ENCODE peak calls at places on chromosomes 12 and 14, in nine cellular contexts. A is transverse colon; G is ovary; I is CD4-positive, CD25-positive, alpha-beta regulatory T cell; R is tibial nerve; E is MM.1S; S is GM23338; L is CD8-positive, alpha-beta T cell; W is heart left ventricle. T is an unnamed sample. For H3K4me1 and H3K36me3, the result is how much of the 10 kb centered on the place peaks cover.

GRCh38 chr12:69641546-69641945 is 30.8 kb upstream of the LRRC10 start:
- DNase-seq in S (no peak), R (no peak), G (no peak), W (no peak), I (no peak), A (no peak), L (no peak), E (no peak), T (no peak)

GRCh38 chr12:131028587-131029338 is 75.1 kb downstream of the ADGRD1 start:
- DNase-seq in G (no peak), E (no peak), S (no peak), W (no peak), A (peak), L (no peak), R (no peak), I (no peak), T (no peak)

GRCh38 chr14:91985008-91985407 is 37.5 kb upstream of the FBLN5 start:
- DNase-seq in W (no peak), L (no peak), I (no peak), A (no peak), G (no peak), S (no peak), R (no peak), E (no peak), T (no peak)

GRCh38 chr14:76877871-76878270 is 51.7 kb downstream of the LRRC74A start:
- DNase-seq in S (no peak), L (no peak), A (no peak), G (no peak), R (no peak), I (no peak), W (no peak), E (no peak), T (no peak)

GRCh38 chr14:100802766-100803693 is 22.9 kb upstream of the MEG3 start:
- DNase-seq in G (no peak), I (no peak), W (no peak), A (no peak), E (no peak), R (no peak), L (no peak), S (no peak), T (no peak)

GRCh38 chr12:26188132-26188531 is 7.2 kb upstream of the SSPN start:
- DNase-seq in W (no peak), A (no peak), S (no peak), E (no peak), L (no peak), G (no peak), R (no peak), I (no peak), T (no peak)

GRCh38 chr12:98373982-98374381 is 141.4 kb upstream of the TMPO start:
- DNase-seq in E (no peak), S (peak), A (no peak), G (no peak), I (no peak), W (no peak), L (no peak), R (no peak), T (no peak)

GRCh38 chr14:83171761-83172160 is 1638.1 kb upstream of the SEL1L start:
- DNase-seq in L (no peak), W (no peak), I (no peak), A (no peak), E (no peak), G (no peak), S (no peak), R (no peak), T (no peak)

GRCh38 chr12:501722-502447 is 42.1 kb downstream of the B4GALNT3 start:
- DNase-seq in R (no peak), E (no peak), L (no peak), W (peak), S (no peak), I (no peak), A (no peak), G (no peak), T (no peak)

DNA sequence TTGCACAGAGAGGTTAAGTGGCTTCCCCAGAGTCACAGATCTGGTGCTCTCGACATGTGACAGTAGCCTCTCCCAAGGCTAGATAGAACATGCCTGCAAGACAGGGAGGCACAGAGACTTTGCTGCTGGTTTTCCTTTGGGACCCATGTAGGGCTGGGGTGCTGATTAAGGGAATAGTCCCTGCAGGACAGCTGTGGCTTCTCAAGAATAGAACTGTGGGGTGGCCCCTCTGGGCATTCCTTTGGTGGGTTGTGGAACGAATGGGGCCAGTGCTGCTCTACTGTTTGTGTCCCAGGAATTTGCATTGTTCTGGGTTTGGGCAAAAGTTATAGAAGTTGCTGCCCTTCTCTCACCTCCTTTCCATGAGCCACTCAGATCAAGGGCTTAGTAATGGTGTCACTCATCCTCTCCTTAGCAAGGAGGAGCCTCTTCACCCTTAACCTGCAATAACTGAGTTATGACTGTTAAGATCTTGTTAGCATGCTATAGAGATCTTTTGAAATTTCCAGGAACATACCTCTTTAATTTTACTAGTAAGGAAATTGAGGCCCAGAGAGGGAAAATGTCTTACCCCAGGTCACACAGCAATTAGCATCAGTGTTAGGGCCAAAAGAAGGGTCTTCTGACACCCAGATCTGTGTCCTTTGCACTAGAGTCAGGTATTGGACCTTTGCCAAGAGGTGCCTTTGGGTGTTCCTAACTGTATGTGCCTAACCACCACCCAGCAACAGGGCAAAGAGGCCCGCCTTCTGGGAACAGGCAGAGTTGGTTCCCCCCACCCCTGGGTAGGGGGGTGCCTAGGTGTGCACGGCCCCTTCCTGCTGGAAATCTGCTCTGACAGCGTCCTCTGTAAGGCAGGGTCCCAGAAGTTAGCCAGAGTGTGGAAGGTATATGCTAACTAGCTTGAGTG is 31.4 kb downstream of the CD9 start:
- DNase-seq in G (no peak), W (no peak), I (no peak), R (no peak), A (no peak), E (no peak), L (no peak), S (no peak), T (no peak)
- H3K4me1 ChIP-seq in G (under half), W (half or more), I (under half), R (half or more), A (half or more), E (under half), L (under half), S (under half), T (half or more)

GRCh38 chr14:61747342-61747741 is 14.9 kb upstream of the SNAPC1 start:
- DNase-seq in R (no peak), S (no peak), A (no peak), W (no peak), E (no peak), G (no peak), I (no peak), L (no peak), T (no peak)
- H3K36me3 ChIP-seq in R (under half), S (under half), A (under half), W (under half), E (under half), G (under half), I (under half), L (under half), T (under half)

GRCh38 chr14:59355101-59355500 is 110.1 kb downstream of the GPR135 start:
- DNase-seq in E (no peak), W (no peak), A (no peak), L (no peak), I (no peak), R (no peak), G (no peak), S (no peak), T (no peak)

GRCh38 chr14:59356298-59356697 is 108.9 kb downstream of the GPR135 start:
- DNase-seq in W (no peak), G (no peak), R (no peak), E (peak), L (no peak), I (no peak), A (no peak), S (no peak), T (no peak)

GRCh38 chr14:59352951-59353350 is 112.2 kb downstream of the GPR135 start:
- DNase-seq in R (no peak), A (no peak), E (no peak), L (no peak), S (no peak), I (no peak), W (no peak), G (no peak), T (no peak)

GRCh38 chr14:59356783-59357182 is 108.4 kb downstream of the GPR135 start:
- DNase-seq in S (no peak), E (no peak), L (no peak), R (no peak), I (no peak), W (no peak), A (no peak), G (no peak), T (no peak)

DNA sequence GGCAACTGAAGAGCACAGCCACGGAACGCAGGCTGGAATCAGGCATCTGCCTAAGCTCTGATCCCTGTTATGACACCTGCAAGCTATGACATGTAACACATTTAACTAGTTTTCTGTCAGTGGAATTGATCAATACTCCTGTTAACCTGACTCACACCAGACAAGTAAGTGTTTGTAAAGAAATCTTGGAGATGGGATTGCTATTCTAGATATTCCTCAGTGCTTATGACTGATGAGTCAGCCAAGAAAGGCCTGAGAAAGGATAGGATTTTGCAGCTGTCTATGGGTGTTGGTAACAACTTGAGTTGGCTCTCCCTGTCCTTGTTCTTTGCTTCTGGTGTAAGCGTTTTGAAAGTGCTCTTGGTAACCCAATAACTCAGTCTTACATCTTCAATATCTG is 110.5 kb downstream of the GPR135 start:
- DNase-seq in I (no peak), G (no peak), L (no peak), W (no peak), A (no peak), R (no peak), E (no peak), S (no peak), T (no peak)
- H3K4me1 ChIP-seq in I (under half), G (under half), L (under half), W (under half), A (under half), R (under half), E (under half), S (under half), T (under half)

GRCh38 chr14:61739133-61739532 is 23.1 kb upstream of the SNAPC1 start:
- DNase-seq in I (no peak), S (no peak), L (no peak), R (no peak), G (no peak), W (no peak), A (no peak), E (no peak), T (no peak)

GRCh38 chr14:61742383-61742782 is 19.8 kb upstream of the SNAPC1 start:
- DNase-seq in I (no peak), A (no peak), R (no peak), L (no peak), W (no peak), E (no peak), G (no peak), S (no peak), T (no peak)

GRCh38 chr14:61736751-61737150 is 25.5 kb upstream of the SNAPC1 start:
- DNase-seq in E (no peak), G (no peak), A (no peak), L (no peak), W (no peak), S (no peak), R (no peak), I (no peak), T (no peak)

GRCh38 chr14:61733972-61734371 is 28.2 kb upstream of the SNAPC1 start:
- DNase-seq in A (no peak), G (no peak), W (no peak), R (no peak), S (no peak), E (no peak), I (no peak), L (no peak), T (no peak)

DNA sequence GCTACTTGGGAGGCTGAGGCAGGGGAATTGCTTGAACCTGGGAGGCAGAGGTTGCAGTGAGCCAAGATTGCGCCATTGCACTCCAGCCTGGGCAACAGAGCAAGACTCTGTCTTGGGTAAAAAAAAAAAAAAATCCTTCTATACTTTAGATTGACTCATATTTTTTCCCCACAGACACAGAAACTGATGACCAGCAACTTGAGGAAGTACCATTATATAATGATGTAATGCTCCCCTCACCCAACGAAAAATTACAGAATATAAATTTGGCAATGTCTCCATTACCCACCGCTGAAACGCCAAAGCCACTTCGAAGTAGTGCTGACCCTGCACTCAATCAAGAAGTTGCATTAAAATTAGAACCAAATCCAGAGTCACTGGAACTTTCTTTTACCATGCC is 24.3 kb upstream of the SNAPC1 start:
- DNase-seq in A (no peak), G (no peak), L (no peak), E (no peak), W (no peak), S (no peak), R (no peak), I (no peak), T (no peak)
- H3K36me3 ChIP-seq in A (half or more), G (under half), L (under half), E (under half), W (half or more), S (half or more), R (under half), I (half or more), T (under half)

GRCh38 chr14:30621354-30621953 is 665 bp upstream of the SCFD1 start:
- DNase-seq in S (peak), A (peak), R (no peak), G (no peak), I (peak), E (no peak), W (no peak), L (peak), T (no peak)

GRCh38 chr14:30623412-30624131 is 1.5 kb downstream of the SCFD1 start:
- DNase-seq in G (no peak), E (no peak), I (no peak), S (no peak), L (no peak), R (no peak), A (no peak), W (no peak), T (no peak)

GRCh38 chr14:30625533-30625932 is 3.4 kb downstream of the SCFD1 start:
- DNase-seq in I (no peak), E (no peak), A (no peak), S (no peak), L (no peak), G (no peak), W (no peak), R (no peak), T (no peak)

GRCh38 chr14:30621954-30622830 is at the start of gene SCFD1:
- DNase-seq in L (peak), I (peak), G (peak), R (peak), E (peak), A (peak), S (peak), W (peak), T (peak)

DNA sequence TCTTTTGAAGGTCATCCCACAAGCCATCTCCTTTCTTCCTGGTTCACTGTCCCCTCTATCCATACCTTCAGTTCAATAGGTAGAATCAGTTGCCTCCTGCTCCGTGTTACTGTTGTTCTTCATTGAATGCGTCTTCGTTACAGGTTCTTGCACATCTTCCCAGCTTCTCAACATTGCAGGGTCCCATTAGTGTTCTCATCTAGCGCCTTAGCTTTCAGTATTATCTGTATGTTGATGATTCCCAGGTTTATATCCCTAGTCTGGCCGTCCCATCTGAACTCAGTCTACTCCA is 2.0 kb downstream of the SCFD1 start:
- DNase-seq in W (no peak), G (no peak), A (no peak), I (no peak), R (no peak), E (no peak), S (no peak), L (no peak), T (no peak)
- H3K4me1 ChIP-seq in W (under half), G (under half), A (under half), I (under half), R (under half), E (under half), S (under half), L (under half), T (under half)

GRCh38 chr14:54771411-54772027 is 131.1 kb downstream of the GCH1 start:
- DNase-seq in S (no peak), E (no peak), R (no peak), A (no peak), I (no peak), L (no peak), G (no peak), W (no peak), T (no peak)
- H3K36me3 ChIP-seq in S (under half), E (under half), R (under half), A (under half), I (under half), L (under half), G (under half), W (under half), T (under half)

GRCh38 chr14:73771848-73772705 is 57.9 kb upstream of the PNMA1 start:
- DNase-seq in L (peak), A (peak), W (peak), S (peak), R (no peak), G (peak), I (peak), E (peak), T (peak)

GRCh38 chr14:73764881-73765280 is 50.7 kb upstream of the PNMA1 start:
- DNase-seq in A (peak), W (peak), I (no peak), S (no peak), R (peak), L (no peak), E (no peak), G (no peak), T (peak)

GRCh38 chr14:73770977-73771847 is 57.0 kb upstream of the PNMA1 start:
- DNase-seq in G (no peak), R (no peak), A (no peak), L (no peak), I (no peak), W (peak), S (no peak), E (peak), T (no peak)

GRCh38 chr14:73764406-73764805 is 50.2 kb upstream of the PNMA1 start:
- DNase-seq in L (no peak), W (peak), S (no peak), R (no peak), G (peak), A (peak), E (no peak), I (no peak), T (no peak)

GRCh38 chr14:73768107-73768506 is 53.9 kb upstream of the PNMA1 start:
- DNase-seq in W (no peak), I (no peak), S (no peak), G (no peak), R (no peak), L (no peak), A (no peak), E (no peak), T (no peak)
- H3K4me1 ChIP-seq in W (half or more), I (under half), S (under half), G (under half), R (half or more), L (half or more), A (half or more), E (under half), T (under half)

GRCh38 chr14:21084988-21085853 is 13.2 kb downstream of the ZNF219 start:
- DNase-seq in G (no peak), L (no peak), I (no peak), W (peak), E (no peak), R (no peak), S (no peak), A (no peak), T (peak)

GRCh38 chr14:21083565-21084325 is 13.6 kb downstream of the ARHGEF40 start:
- DNase-seq in S (no peak), L (no peak), G (no peak), W (no peak), I (no peak), A (no peak), E (no peak), R (no peak), T (no peak)

GRCh38 chr14:21086908-21087293 is 11.6 kb downstream of the ZNF219 start:
- DNase-seq in L (no peak), I (no peak), A (no peak), E (no peak), W (no peak), G (no peak), S (no peak), R (no peak), T (no peak)

GRCh38 chr14:21081521-21082184 is 11.5 kb downstream of the ARHGEF40 start:
- DNase-seq in G (no peak), A (no peak), I (no peak), R (no peak), W (no peak), E (no peak), S (no peak), L (no peak), T (no peak)

DNA sequence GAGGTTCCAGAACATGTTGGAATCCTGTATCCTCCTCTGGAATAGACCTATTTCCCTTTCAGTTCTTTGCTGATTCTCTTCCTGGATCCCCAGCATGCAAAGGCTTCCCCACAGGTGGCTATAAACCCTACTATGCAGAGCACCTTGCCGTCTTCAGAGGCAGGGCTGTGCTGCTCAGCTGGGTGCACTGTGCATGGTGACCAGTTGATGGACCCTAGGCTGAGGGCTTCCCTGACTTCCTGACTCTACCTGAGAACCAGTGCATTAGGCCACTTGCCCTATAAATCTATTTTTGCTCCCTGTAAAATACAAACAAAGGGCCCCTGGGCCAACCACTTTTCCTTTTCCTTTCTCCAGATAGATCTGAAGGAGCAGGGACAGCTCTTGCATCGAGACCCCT is 14.1 kb downstream of the ZNF219 start:
- DNase-seq in W (no peak), A (no peak), G (no peak), L (no peak), E (no peak), I (no peak), S (no peak), R (no peak), T (no peak)
- H3K36me3 ChIP-seq in W (under half), A (under half), G (under half), L (under half), E (under half), I (under half), S (under half), R (under half), T (under half)

T was measured in prostate gland.